ENCODE peak calls at places on chromosome 3, in nine cellular contexts. Y is tibial nerve, I is stomach, P is A549, T is ovary, Z is HepG2, E is H1, C is suprapubic skin, S is esophagus muscularis mucosa. V is an unnamed sample.

GRCh38 chr3:14793126-14793857 is 25.5 kb upstream of the FGD5 start:
- DNase-seq in P (no peak), S (no peak), C (no peak), I (no peak), E (no peak), Y (no peak), Z (no peak), T (peak), V (no peak)

GRCh38 chr3:42014949-42015533 is 53.1 kb upstream of the ULK4 start:
- DNase-seq in E (no peak), Y (peak), C (peak), T (peak), Z (peak), S (no peak), I (peak), P (no peak), V (peak)

GRCh38 chr3:29281265-29282228 is 676 bp downstream of the RBMS3 start:
- DNase-seq in T (peak), P (no peak), Z (no peak), E (no peak), S (no peak), C (no peak), Y (peak), I (no peak), V (no peak)

GRCh38 chr3:64311424-64311920 is 86.2 kb upstream of the PRICKLE2 start:
- DNase-seq in T (no peak), S (peak), Z (no peak), E (no peak), C (no peak), Y (no peak), I (no peak), P (no peak), V (no peak)

GRCh38 chr3:115784739-115785571 is 161.6 kb downstream of the GAP43 start:
- DNase-seq in P (no peak), Y (no peak), I (no peak), S (no peak), Z (no peak), E (no peak), C (no peak), T (no peak), V (no peak)

GRCh38 chr3:13470894-13471574 is 9.1 kb upstream of the HDAC11 start:
- DNase-seq in C (no peak), E (no peak), T (no peak), Y (no peak), P (no peak), I (no peak), S (no peak), Z (peak), V (peak)

GRCh38 chr3:30625541-30626438 is 19.4 kb downstream of the TGFBR2 start:
- DNase-seq in E (no peak), C (no peak), P (no peak), Y (no peak), Z (peak), I (no peak), T (no peak), S (no peak), V (no peak)

GRCh38 chr3:122688996-122689395 is 8.4 kb downstream of the PARP14 start:
- DNase-seq in E (no peak), T (no peak), C (no peak), I (no peak), Z (no peak), Y (no peak), P (no peak), S (no peak), V (no peak)

GRCh38 chr3:127741246-127741645 is 68.5 kb downstream of the ABTB1 start:
- DNase-seq in Y (no peak), T (no peak), Z (no peak), P (no peak), I (no peak), E (no peak), S (no peak), C (no peak), V (no peak)

GRCh38 chr3:56976666-56977560 is 83.6 kb upstream of the SPATA12 start:
- DNase-seq in C (no peak), T (peak), S (no peak), I (no peak), P (no peak), Y (no peak), Z (no peak), E (no peak), V (no peak)

GRCh38 chr3:138327831-138328230 is 1.8 kb downstream of the NME9 start:
- DNase-seq in C (no peak), Y (no peak), P (no peak), E (no peak), Z (no peak), I (no peak), T (no peak), S (peak), V (no peak)

GRCh38 chr3:113769551-113769950 is 22.7 kb downstream of the ATP6V1A start:
- DNase-seq in I (no peak), C (no peak), T (no peak), Y (no peak), Z (peak), E (no peak), S (no peak), P (peak), V (no peak)

GRCh38 chr3:65871305-65872141 is 167.2 kb downstream of the MAGI1 start:
- DNase-seq in I (peak), S (peak), P (no peak), E (no peak), C (no peak), Y (peak), T (peak), Z (peak), V (peak)

GRCh38 chr3:16945330-16945729 is 60.6 kb downstream of the PLCL2 start:
- DNase-seq in P (no peak), C (no peak), T (no peak), Z (no peak), Y (no peak), S (no peak), I (no peak), E (no peak), V (no peak)

GRCh38 chr3:25155696-25156471 is 272.2 kb upstream of the RARB start:
- DNase-seq in T (no peak), P (no peak), E (peak), Y (no peak), I (no peak), S (no peak), C (no peak), Z (no peak), V (no peak)

GRCh38 chr3:89098964-89099585 is 8.3 kb upstream of the EPHA3 start:
- DNase-seq in P (peak), S (no peak), E (no peak), C (no peak), I (peak), Z (peak), T (no peak), Y (peak), V (peak)

GRCh38 chr3:23629181-23629893 is 176.4 kb upstream of the UBE2E1 start:
- DNase-seq in Z (no peak), P (no peak), Y (no peak), I (no peak), S (peak), E (no peak), T (no peak), C (no peak), V (no peak)

GRCh38 chr3:33803252-33803651 is 4.8 kb downstream of the PDCD6IP start:
- DNase-seq in S (no peak), E (no peak), I (no peak), T (no peak), Y (no peak), C (no peak), Z (no peak), P (no peak), V (no peak)

GRCh38 chr3:88044411-88044810 is 14.4 kb downstream of the CGGBP1 start:
- DNase-seq in P (no peak), E (no peak), Y (no peak), Z (no peak), T (no peak), I (no peak), C (no peak), S (no peak), V (no peak)

GRCh38 chr3:32153414-32154016 is 47.1 kb downstream of the GPD1L start:
- DNase-seq in C (no peak), Y (no peak), P (no peak), S (no peak), I (no peak), T (no peak), E (no peak), Z (no peak), V (no peak)

GRCh38 chr3:197242784-197243432 is 55.5 kb downstream of the DLG1 start:
- DNase-seq in E (no peak), P (no peak), I (no peak), Y (no peak), Z (no peak), T (no peak), S (no peak), C (no peak), V (no peak)

GRCh38 chr3:65583203-65583602 is 455.5 kb downstream of the MAGI1 start:
- DNase-seq in C (no peak), P (no peak), E (no peak), Z (no peak), T (no peak), I (no peak), S (no peak), Y (no peak), V (no peak)

GRCh38 chr3:186966406-186966805 is 36.1 kb downstream of the ST6GAL1 start:
- DNase-seq in E (no peak), P (no peak), Z (no peak), Y (no peak), C (no peak), S (no peak), I (no peak), T (no peak), V (no peak)

GRCh38 chr3:165259518-165260193 is 63.5 kb upstream of the SLITRK3 start:
- DNase-seq in S (no peak), Y (peak), P (no peak), Z (no peak), C (no peak), T (no peak), E (no peak), I (no peak), V (no peak)

GRCh38 chr3:159721324-159721723 is 267.3 kb upstream of the IL12A start:
- DNase-seq in S (no peak), E (no peak), Y (no peak), C (no peak), I (no peak), Z (no peak), P (no peak), T (no peak), V (no peak)

GRCh38 chr3:46675426-46675825 is 18.1 kb downstream of the ALS2CL start:
- DNase-seq in I (no peak), Y (no peak), P (no peak), Z (no peak), E (no peak), T (no peak), C (no peak), S (no peak), V (no peak)

GRCh38 chr3:46676601-46677071 is 16.8 kb downstream of the ALS2CL start:
- DNase-seq in S (no peak), Y (no peak), C (no peak), E (no peak), Z (no peak), P (no peak), I (no peak), T (no peak), V (no peak)

GRCh38 chr3:46677096-46677702 is 16.3 kb downstream of the ALS2CL start:
- DNase-seq in Z (no peak), T (no peak), I (no peak), S (no peak), P (no peak), C (no peak), E (no peak), Y (no peak), V (no peak)

GRCh38 chr3:46674031-46674592 is 19.4 kb downstream of the ALS2CL start:
- DNase-seq in E (no peak), S (no peak), C (no peak), I (no peak), T (peak), P (peak), Z (peak), Y (no peak), V (no peak)

GRCh38 chr3:46675843-46676567 is 17.5 kb downstream of the ALS2CL start:
- DNase-seq in S (no peak), C (no peak), Y (no peak), Z (no peak), P (no peak), E (no peak), T (no peak), I (no peak), V (no peak)
- TF ChIP-seq EP300 in S (no peak), C (no peak), Y (no peak), Z (no peak), P (no peak), E (no peak), T (no peak), I (no peak), V (no peak)

DNA sequence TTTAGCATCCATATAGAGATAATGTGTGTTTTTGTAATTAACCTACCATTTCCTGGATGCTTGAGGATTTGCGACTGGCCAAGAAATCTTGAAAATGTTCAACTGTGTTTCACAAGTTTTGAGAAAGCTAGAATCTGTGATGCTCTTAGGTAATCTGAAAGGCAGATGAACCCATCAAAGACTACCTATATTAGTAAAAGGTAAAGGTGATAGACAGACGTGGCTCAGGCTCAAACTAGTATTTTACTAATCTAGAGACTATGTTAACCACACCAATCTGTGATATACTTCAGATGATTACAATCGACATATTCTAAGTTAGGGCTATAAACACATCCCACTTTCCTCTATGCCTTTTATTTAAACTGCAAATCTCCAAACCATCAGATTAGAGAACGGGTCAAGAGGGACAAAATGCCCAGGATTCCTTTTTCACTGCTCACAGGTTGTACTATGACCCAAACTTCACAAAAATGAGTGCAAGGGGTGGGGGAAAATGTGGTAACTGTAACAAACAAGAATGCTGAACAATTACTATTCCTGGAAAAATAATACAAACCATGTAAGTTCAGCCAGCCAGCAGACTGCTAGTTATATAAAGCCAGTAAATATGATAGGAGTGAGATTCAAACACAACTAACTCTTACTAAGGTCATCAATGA is 295.1 kb downstream of the FOXP1 start:
- DNase-seq in S (no peak), P (no peak), I (no peak), C (no peak), E (no peak), T (no peak), Z (peak), Y (no peak), V (no peak)
- TF ChIP-seq EP300 in S (no peak), P (no peak), I (no peak), C (no peak), E (no peak), T (no peak), Z (no peak), Y (no peak), V (no peak)

GRCh38 chr3:61669203-61669602 is 107.8 kb downstream of the PTPRG start:
- DNase-seq in S (no peak), Z (no peak), E (no peak), C (no peak), I (no peak), Y (no peak), P (no peak), T (no peak), V (no peak)

GRCh38 chr3:61668317-61668864 is 107.0 kb downstream of the PTPRG start:
- DNase-seq in P (no peak), T (no peak), E (no peak), Z (no peak), I (no peak), Y (no peak), C (no peak), S (no peak), V (no peak)

GRCh38 chr3:61666615-61667320 is 105.4 kb downstream of the PTPRG start:
- DNase-seq in P (no peak), Z (no peak), S (no peak), T (no peak), E (no peak), I (no peak), Y (no peak), C (no peak), V (no peak)

GRCh38 chr3:61666032-61666431 is 104.7 kb downstream of the PTPRG start:
- DNase-seq in Z (no peak), C (no peak), S (no peak), T (no peak), I (no peak), P (no peak), E (no peak), Y (no peak), V (peak)

DNA sequence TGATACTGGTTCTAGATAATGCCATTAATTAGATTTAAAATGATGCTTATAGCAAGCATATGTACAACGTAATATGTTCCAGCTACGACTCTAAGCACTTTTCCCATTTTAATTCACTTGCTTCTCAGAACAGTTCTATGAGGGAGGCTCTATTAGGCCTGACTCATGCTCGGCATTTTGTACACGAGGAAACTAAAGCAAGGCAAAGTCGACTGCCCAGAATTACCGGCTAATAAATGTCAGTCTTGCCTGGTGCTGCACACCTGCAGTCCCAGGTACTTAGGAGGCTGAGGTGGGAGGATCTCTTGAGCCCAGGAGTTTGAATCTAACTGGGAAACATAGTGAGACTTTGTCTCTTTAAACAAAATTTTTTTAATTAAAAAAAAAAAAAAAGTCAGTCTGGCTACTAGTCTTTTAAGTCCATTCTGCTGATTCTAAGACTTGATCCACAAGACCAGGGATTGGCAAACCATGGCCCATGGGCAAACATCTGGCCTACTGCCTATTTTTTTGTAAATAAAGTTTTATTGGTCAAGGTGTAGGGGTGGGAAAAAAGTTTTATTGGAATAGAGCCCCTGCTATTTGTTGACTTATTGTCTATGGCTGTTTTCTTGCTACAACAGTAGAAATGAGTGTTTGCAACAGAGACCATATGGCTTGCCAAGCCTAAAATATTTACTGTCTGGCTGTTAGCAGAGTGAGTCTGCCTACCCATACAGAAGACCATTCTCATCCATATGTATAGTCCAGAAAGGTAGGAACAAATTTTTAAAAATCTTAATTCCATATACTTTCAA is 106.2 kb downstream of the PTPRG start:
- DNase-seq in P (no peak), T (no peak), C (no peak), S (no peak), E (no peak), I (no peak), Z (no peak), Y (no peak), V (peak)
- TF ChIP-seq EP300 in P (no peak), T (no peak), C (no peak), S (no peak), E (no peak), I (no peak), Z (no peak), Y (no peak), V (no peak)

DNA sequence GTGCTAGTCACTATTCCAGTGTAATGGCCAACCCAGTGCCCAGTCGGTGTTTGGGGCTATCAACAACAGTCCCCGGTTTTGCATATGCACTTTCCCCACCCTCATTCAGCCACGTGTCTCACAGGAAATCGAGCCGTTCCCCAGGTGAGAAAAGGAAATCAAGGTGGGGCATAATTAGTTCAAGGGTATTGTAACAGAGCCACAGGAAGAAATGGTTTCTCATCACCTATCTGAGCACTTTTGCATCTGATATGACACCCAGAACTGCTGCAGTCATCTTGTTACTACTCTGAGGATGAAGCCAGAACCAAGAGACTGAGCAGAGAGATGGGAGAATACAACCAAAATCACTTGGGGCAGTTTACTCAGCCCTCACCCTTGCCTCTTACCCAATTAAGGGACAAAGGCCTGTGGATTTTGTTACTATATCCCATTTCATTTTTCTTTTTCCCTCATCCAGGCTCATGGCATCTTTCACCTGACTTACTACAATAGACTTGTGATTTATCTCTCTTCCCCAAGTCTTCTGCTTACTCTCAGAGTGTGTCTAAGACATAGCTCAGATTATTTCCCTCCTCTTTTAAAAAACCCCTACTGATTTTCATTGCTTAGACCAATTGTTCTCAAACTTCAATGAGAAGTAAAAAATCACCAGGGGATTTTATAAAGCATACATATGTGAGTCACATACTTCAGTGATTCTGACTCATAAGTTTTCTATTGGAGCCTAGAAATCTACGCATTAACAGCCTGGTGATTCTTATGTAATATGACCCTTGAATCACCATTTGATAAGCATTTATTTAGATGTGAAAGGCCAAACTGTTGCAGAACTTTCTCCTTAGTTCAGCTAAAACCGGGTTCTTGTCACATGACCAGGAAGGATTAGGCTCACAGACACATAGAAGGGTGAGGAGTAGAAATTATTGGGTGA is 40.5 kb downstream of the TRAT1 start:
- DNase-seq in C (no peak), Z (no peak), P (peak), T (no peak), S (no peak), E (no peak), I (no peak), Y (no peak), V (no peak)
- TF ChIP-seq EP300 in C (no peak), Z (no peak), P (no peak), T (no peak), S (no peak), E (no peak), I (no peak), Y (no peak), V (no peak)

GRCh38 chr3:81554348-81554747 is 207.1 kb downstream of the GBE1 start:
- DNase-seq in E (no peak), T (no peak), Z (peak), P (no peak), S (no peak), I (no peak), C (no peak), Y (no peak), V (no peak)
- TF ChIP-seq EP300 in E (no peak), T (no peak), Z (no peak), P (no peak), S (no peak), I (no peak), C (no peak), Y (no peak), V (no peak)

DNA sequence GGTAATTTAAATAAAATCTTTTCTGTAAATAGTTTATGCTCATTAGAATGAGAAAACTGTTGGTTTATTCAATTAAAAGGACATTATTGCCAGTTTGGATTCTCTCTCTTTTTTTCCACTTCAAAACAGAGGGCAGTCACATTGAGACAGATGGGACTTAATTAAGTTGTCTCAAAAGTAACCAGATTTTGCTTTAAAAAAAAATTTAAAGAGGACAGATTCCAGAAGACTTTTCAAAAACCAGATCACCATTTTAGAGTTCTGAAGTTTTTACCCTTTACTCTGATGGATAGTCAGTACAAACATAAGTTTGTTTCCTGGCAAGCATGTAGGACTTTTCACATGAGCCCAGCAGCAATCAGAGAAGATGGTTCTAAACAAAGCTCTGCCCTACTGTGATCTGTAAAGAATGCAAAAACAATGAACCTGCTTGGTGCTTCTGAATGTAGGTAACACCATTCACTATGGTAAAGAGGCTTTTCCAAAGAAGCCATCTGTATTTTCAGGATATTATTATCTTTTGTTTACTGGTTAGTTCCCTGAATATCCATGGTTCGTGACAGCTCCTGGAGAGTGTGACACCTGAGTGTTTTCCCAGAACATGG is 136.2 kb downstream of the LRTM1 start:
- DNase-seq in C (no peak), Y (no peak), P (no peak), I (no peak), Z (no peak), T (no peak), S (no peak), E (no peak), V (no peak)
- TF ChIP-seq EP300 in C (no peak), Y (no peak), P (no peak), I (no peak), Z (no peak), T (no peak), S (no peak), E (no peak), V (no peak)